ENCODE peak calls at places on chromosome 12, in eight cellular contexts. W is AG10803, Q is upper lobe of left lung, X is AG04450, R is WTC11, L is GM13977, P is thyroid gland, M is lung. G is an unnamed sample.

GRCh38 chr12:26271024-26271423 is 75.7 kb downstream of the SSPN start:
- DNase-seq in W (no peak), Q (no peak), X (no peak), R (no peak), L (no peak), P (no peak), M (no peak), G (no peak)

GRCh38 chr12:118651487-118651886 is 275.1 kb downstream of the SUDS3 start:
- DNase-seq in W (no peak), Q (no peak), X (no peak), R (no peak), L (no peak), P (no peak), M (no peak), G (no peak)

GRCh38 chr12:6644903-6645302 is 2.3 kb downstream of the ACRBP start:
- DNase-seq in W (no peak), Q (no peak), X (no peak), R (peak), L (no peak), P (peak), M (no peak), G (no peak)

GRCh38 chr12:13102481-13103195 is 829 bp downstream of the GSG1 start:
- DNase-seq in W (peak), Q (no peak), X (no peak), R (no peak), L (no peak), P (peak), M (no peak), G (no peak)

GRCh38 chr12:6249580-6249979 is 49.4 kb downstream of the CD9 start:
- DNase-seq in W (no peak), Q (no peak), X (no peak), R (no peak), L (no peak), P (no peak), M (no peak), G (no peak)

GRCh38 chr12:51926718-51927117 is 19.4 kb downstream of the ACVRL1 start:
- DNase-seq in W (peak), Q (peak), X (no peak), R (peak), L (peak), P (peak), M (no peak), G (peak)

GRCh38 chr12:11922361-11922760 is 148.4 kb upstream of the BCL2L14 start:
- DNase-seq in W (no peak), Q (no peak), X (no peak), R (no peak), L (no peak), P (no peak), M (no peak), G (no peak)

GRCh38 chr12:117360222-117360550 is 1.2 kb downstream of the NOS1 start:
- DNase-seq in W (no peak), Q (no peak), X (no peak), R (peak), L (no peak), P (no peak), M (no peak), G (no peak)

GRCh38 chr12:91978143-91978542 is 167.5 kb downstream of the BTG1 start:
- DNase-seq in W (peak), Q (no peak), X (no peak), R (no peak), L (no peak), P (no peak), M (no peak), G (no peak)

GRCh38 chr12:123849517-123849916 is 87.4 kb downstream of the DNAH10 start:
- DNase-seq in W (no peak), Q (no peak), X (no peak), R (no peak), L (no peak), P (no peak), M (no peak), G (no peak)

GRCh38 chr12:31363416-31363809 is 37.5 kb upstream of the SINHCAF start:
- DNase-seq in W (no peak), Q (no peak), X (no peak), R (no peak), L (no peak), P (no peak), M (no peak), G (no peak)

GRCh38 chr12:80352476-80352875 is 91.6 kb upstream of the PTPRQ start:
- DNase-seq in W (no peak), Q (no peak), X (no peak), R (no peak), L (no peak), P (no peak), M (no peak), G (no peak)

GRCh38 chr12:575948-576612 is 87.2 kb downstream of the NINJ2 start:
- DNase-seq in W (peak), Q (peak), X (no peak), R (peak), L (peak), P (peak), M (peak), G (peak)

GRCh38 chr12:52971701-52972329 is 22.9 kb downstream of the KRT18 start:
- DNase-seq in W (peak), Q (no peak), X (no peak), R (no peak), L (no peak), P (no peak), M (no peak), G (no peak)

GRCh38 chr12:22458301-22458917 is 85.9 kb downstream of the C2CD5 start:
- DNase-seq in W (no peak), Q (no peak), X (no peak), R (no peak), L (no peak), P (no peak), M (no peak), G (no peak)

GRCh38 chr12:19885092-19885813 is 446.0 kb downstream of the AEBP2 start:
- DNase-seq in W (peak), Q (no peak), X (no peak), R (no peak), L (no peak), P (no peak), M (no peak), G (no peak)

GRCh38 chr12:62434504-62435336 is 31.9 kb upstream of the MON2 start:
- DNase-seq in W (no peak), Q (peak), X (no peak), R (no peak), L (no peak), P (peak), M (no peak), G (no peak)

GRCh38 chr12:3458041-3458440 is 33.0 kb upstream of the PRMT8 start:
- DNase-seq in W (peak), Q (no peak), X (no peak), R (no peak), L (no peak), P (no peak), M (no peak), G (no peak)

GRCh38 chr12:96386794-96387193 is 13.4 kb downstream of the CDK17 start:
- DNase-seq in W (no peak), Q (no peak), X (no peak), R (no peak), L (no peak), P (no peak), M (no peak), G (no peak)

GRCh38 chr12:120903382-120903817 is 758 bp downstream of the SPPL3 start:
- DNase-seq in W (peak), Q (peak), X (no peak), R (peak), L (peak), P (peak), M (peak), G (peak)

GRCh38 chr12:60997979-60998378 is 1262.2 kb upstream of the USP15 start:
- DNase-seq in W (no peak), Q (no peak), X (no peak), R (no peak), L (no peak), P (no peak), M (no peak), G (no peak)

GRCh38 chr12:131766382-131767107 is 55.7 kb downstream of the SFSWAP start:
- DNase-seq in W (no peak), Q (no peak), X (no peak), R (no peak), L (no peak), P (no peak), M (no peak), G (no peak)

GRCh38 chr12:99455350-99456037 is 192.1 kb upstream of the GARIN6 start:
- DNase-seq in W (peak), Q (no peak), X (no peak), R (peak), L (no peak), P (no peak), M (no peak), G (no peak)

GRCh38 chr12:73514672-73515071 is 1023.0 kb upstream of the ATXN7L3B start:
- DNase-seq in W (no peak), Q (no peak), X (no peak), R (peak), L (no peak), P (no peak), M (no peak), G (no peak)

GRCh38 chr12:120067084-120067869 is 49.3 kb downstream of the RAB35 start:
- DNase-seq in W (no peak), Q (no peak), X (no peak), R (no peak), L (no peak), P (no peak), M (no peak), G (no peak)

GRCh38 chr12:105555556-105555973 is 225.1 kb downstream of the C12orf75 start:
- DNase-seq in W (no peak), Q (no peak), X (no peak), R (no peak), L (no peak), P (no peak), M (no peak), G (no peak)

DNA sequence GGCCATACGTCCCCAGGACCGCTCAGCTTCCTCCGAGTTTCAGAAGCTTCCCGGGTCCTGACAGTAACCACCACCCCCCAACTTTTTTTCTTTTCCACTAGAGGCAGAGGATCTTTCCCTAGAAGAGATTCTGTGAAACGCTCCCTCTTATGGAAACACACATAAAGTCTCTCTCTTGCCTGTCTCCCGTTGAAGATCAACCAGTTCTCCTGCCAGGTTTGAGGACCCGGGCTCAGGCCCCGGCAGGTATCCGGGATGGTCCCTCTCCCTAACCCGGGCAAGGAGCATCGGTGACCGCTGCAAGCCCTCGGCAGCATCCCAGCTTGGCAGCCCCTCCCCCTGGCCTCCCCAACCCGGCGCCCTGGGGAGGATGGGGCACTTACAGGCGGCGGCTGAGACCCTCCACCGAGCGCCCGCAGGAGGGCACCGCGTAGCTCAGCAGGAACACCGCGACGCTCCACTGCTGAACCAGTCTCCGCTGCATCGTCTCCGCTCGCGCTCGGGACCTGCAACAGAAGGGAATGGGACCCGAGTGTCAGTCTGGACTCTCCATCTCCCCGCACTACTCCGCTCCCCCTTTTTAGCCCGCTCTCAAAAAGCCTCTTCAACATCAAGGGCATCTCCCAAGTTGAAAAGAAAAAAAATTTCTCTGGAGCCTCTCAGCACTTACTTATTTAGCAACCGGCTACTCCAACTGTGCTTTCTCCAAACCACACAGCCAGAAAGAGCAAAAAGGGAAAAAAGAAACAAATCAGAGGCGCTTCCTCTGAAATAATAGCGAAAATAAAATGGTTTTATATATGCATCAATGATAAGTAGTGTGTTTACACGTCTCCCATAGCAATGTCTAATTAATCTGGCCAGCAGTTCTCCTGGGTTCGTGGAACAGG is 3.3 kb downstream of the PTHLH start:
- DNase-seq in W (no peak), Q (no peak), X (no peak), R (peak), L (peak), P (peak), M (no peak), G (peak)
- TF ChIP-seq CTCF in W (peak), Q (no peak), X (peak), R (no peak), L (no peak), P (no peak), M (no peak), G (no peak)

DNA sequence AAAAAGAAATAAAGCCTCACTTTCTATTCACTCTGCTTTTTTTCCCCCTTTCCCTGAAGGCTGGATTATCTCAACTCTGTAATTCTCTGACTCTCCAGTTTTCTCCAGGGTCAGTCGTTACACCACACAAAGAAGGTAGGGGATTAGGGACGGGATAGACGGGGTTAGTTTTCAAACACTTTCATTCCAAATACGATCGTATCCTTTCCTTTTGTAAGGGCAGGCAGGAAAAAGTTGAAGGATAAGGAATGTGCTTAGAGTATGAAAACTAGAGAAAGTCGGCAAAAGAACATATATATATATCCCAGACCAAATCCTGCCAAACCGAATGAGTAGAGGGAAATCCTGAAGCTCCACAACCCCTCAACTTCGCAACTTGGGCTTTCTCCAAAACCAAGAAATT is 581 bp upstream of the ESYT1 start:
- DNase-seq in W (no peak), Q (no peak), X (no peak), R (no peak), L (no peak), P (no peak), M (no peak), G (no peak)
- TF ChIP-seq CTCF in W (no peak), Q (no peak), X (no peak), R (no peak), L (no peak), P (no peak), M (no peak), G (no peak)

GRCh38 chr12:64611430-64612286 is 1.4 kb downstream of the RASSF3 start:
- DNase-seq in W (peak), Q (peak), X (no peak), R (peak), L (no peak), P (peak), M (peak), G (no peak)
- TF ChIP-seq CTCF in W (no peak), Q (no peak), X (no peak), R (no peak), L (no peak), P (no peak), M (no peak), G (no peak)

GRCh38 chr12:112524676-112525425 is 106.1 kb downstream of the PTPN11 start:
- DNase-seq in W (peak), Q (no peak), X (no peak), R (peak), L (no peak), P (no peak), M (no peak), G (no peak)
- TF ChIP-seq CTCF in W (no peak), Q (no peak), X (peak), R (no peak), L (no peak), P (no peak), M (no peak), G (no peak)

DNA sequence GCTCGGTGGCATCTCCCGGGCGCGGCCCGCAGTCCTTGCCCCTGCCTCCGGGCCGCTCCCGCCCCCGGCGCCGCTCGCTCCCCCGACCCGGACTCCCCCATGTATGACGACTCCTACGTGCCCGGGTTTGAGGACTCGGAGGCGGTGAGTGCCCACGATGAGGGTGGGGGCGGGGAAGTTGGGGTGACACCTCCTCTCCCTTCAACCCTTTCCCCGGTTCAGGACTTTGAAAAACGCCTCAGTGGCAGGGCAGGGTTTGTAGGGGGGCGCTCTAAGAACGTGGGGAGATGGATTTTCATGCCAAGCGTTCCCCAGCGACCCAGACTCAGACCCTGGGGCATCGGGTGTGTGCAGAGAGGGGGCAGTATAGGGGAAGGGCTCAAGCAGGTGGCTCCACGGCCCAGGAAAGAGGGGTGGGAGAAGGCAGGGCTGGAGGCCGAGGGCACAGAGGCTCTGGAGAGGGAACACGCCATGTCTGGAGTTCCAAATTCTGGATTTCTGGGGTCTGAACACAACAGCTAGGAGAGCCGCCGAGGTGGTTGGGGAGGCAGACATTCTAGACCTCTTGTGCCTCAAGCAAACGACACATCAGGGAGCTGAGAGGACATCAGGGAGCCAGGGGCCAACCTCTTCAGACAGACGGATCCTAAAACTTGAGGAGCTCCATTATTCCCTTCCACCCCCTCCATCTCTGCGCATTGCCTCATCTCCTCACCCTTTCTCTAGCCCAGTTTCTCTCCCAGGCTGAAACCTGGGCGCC is 715 bp downstream of the CACNB3 start:
- DNase-seq in W (no peak), Q (no peak), X (no peak), R (peak), L (no peak), P (peak), M (no peak), G (no peak)
- TF ChIP-seq CTCF in W (peak), Q (no peak), X (no peak), R (no peak), L (peak), P (no peak), M (no peak), G (no peak)

GRCh38 chr12:121996945-121997612 is 24.6 kb upstream of the BCL7A start:
- DNase-seq in W (no peak), Q (no peak), X (no peak), R (no peak), L (no peak), P (no peak), M (no peak), G (no peak)

GRCh38 chr12:122003646-122004611 is 17.8 kb upstream of the BCL7A start:
- DNase-seq in W (peak), Q (no peak), X (no peak), R (no peak), L (peak), P (no peak), M (no peak), G (peak)

GRCh38 chr12:122005252-122005651 is 16.4 kb upstream of the BCL7A start:
- DNase-seq in W (no peak), Q (no peak), X (no peak), R (no peak), L (no peak), P (no peak), M (no peak), G (peak)

GRCh38 chr12:122004633-122005071 is 17.0 kb upstream of the BCL7A start:
- DNase-seq in W (peak), Q (no peak), X (no peak), R (no peak), L (no peak), P (no peak), M (no peak), G (no peak)

GRCh38 chr12:122001379-122002209 is 20.1 kb upstream of the BCL7A start:
- DNase-seq in W (no peak), Q (no peak), X (no peak), R (no peak), L (no peak), P (no peak), M (no peak), G (no peak)
- TF ChIP-seq CTCF in W (no peak), Q (no peak), X (no peak), R (no peak), L (no peak), P (no peak), M (no peak), G (no peak)

DNA sequence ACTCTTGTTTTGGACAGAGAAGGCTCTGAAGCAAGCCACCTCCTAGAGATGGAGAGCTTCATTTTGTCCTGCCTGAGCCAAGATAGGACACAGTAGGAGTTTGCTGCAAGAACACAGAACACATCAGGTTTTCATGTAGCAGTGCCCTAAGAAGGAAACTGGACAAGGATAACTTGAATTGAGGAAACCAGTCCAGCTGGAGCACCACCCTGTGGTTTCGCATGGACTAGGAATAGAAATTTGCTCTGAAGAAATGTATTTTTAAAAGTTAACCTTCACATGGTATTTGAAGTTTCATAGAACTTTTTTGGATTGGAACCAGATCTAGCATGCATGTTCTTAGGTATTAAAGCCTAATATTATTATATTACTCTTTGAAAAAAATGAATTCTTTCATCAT is 68.8 kb downstream of the RERG start:
- DNase-seq in W (peak), Q (no peak), X (no peak), R (no peak), L (no peak), P (no peak), M (no peak), G (no peak)
- TF ChIP-seq CTCF in W (peak), Q (no peak), X (peak), R (no peak), L (no peak), P (no peak), M (no peak), G (no peak)

DNA sequence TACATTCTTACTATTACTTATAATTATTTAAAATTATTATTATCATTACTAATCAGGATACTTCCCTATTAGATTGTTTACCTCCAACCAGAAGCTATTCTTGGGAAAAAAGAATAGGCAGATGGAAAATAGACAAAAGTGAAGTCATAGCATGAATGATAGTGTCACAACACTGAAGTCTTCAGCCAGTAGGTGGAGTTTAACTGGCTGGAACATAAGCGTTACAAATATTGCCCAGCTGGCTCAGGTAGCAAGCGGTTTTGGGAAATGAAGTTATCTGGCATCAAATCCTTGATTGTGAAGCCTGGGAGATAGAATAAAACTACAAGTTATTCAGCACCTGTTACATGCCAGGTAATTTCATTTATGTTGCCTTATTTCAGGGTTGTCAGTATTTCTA is 762.9 kb downstream of the C12orf50 start:
- DNase-seq in W (no peak), Q (no peak), X (no peak), R (no peak), L (no peak), P (no peak), M (no peak), G (no peak)
- TF ChIP-seq CTCF in W (no peak), Q (no peak), X (no peak), R (no peak), L (peak), P (no peak), M (no peak), G (no peak)

GRCh38 chr12:125549836-125550235 is 484.6 kb downstream of the AACS start:
- DNase-seq in W (no peak), Q (no peak), X (no peak), R (peak), L (no peak), P (no peak), M (no peak), G (no peak)
- TF ChIP-seq CTCF in W (peak), Q (no peak), X (peak), R (peak), L (peak), P (no peak), M (no peak), G (peak)

GRCh38 chr12:113359939-113360748 is 1.8 kb downstream of the PLBD2 start:
- DNase-seq in W (peak), Q (peak), X (no peak), R (no peak), L (no peak), P (no peak), M (no peak), G (no peak)
- TF ChIP-seq CTCF in W (peak), Q (no peak), X (peak), R (no peak), L (peak), P (no peak), M (no peak), G (no peak)